ENCODE peak calls at places on chromosomes 1 and 21, in ten cellular contexts. C is psoas muscle; B is putamen; D is GM20000; X is endothelial cell of umbilical vein; U is SHP77; O is GM23248; H is CD4-positive, CD25-positive, alpha-beta regulatory T cell; Y is epithelial cell of proximal tubule; I is pancreas. F is an unnamed sample.

GRCh38 chr1:12339861-12340557 is 110.2 kb downstream of the VPS13D start:
- DNase-seq in O (no peak), H (no peak), D (no peak), X (no peak), I (no peak), U (no peak), Y (no peak), B (no peak), C (no peak), F (no peak)

GRCh38 chr1:1197551-1198422 is 8.6 kb downstream of the TNFRSF18 start:
- DNase-seq in I (peak), C (peak), X (no peak), D (no peak), B (no peak), U (no peak), O (no peak), H (no peak), Y (no peak), F (no peak)

GRCh38 chr1:52631759-52632331 is 1.1 kb upstream of the SHISAL2A start:
- DNase-seq in O (no peak), U (no peak), H (no peak), Y (no peak), C (no peak), I (no peak), D (no peak), X (no peak), B (no peak), F (no peak)

GRCh38 chr1:48043524-48043923 is 46.3 kb upstream of the TRABD2B start:
- DNase-seq in O (no peak), Y (no peak), D (no peak), C (no peak), I (no peak), B (no peak), H (no peak), U (no peak), X (no peak), F (no peak)

GRCh38 chr21:36589352-36589971 is 109.5 kb upstream of the SIM2 start:
- DNase-seq in X (peak), B (no peak), H (no peak), U (no peak), D (peak), Y (no peak), C (peak), I (peak), O (peak), F (peak)

GRCh38 chr1:37517569-37517968 is 3.0 kb upstream of the MEAF6 start:
- DNase-seq in C (no peak), B (no peak), H (no peak), O (no peak), Y (no peak), I (no peak), U (no peak), X (no peak), D (no peak), F (no peak)

GRCh38 chr1:83796409-83796808 is 202.5 kb downstream of the TTLL7 start:
- DNase-seq in U (no peak), O (peak), D (no peak), C (no peak), B (no peak), X (no peak), H (no peak), I (no peak), Y (no peak), F (peak)

GRCh38 chr1:103509235-103509634 is 16.3 kb upstream of the RNPC3 start:
- DNase-seq in O (no peak), C (no peak), B (no peak), I (no peak), U (no peak), D (no peak), H (no peak), X (peak), Y (no peak), F (no peak)

GRCh38 chr1:15945832-15946448 is 30.0 kb downstream of the ZBTB17 start:
- DNase-seq in C (no peak), H (no peak), B (no peak), I (no peak), U (no peak), X (no peak), Y (no peak), O (no peak), D (peak), F (no peak)

GRCh38 chr1:178294654-178295053 is 200.8 kb downstream of the RASAL2 start:
- DNase-seq in X (no peak), U (no peak), Y (no peak), C (no peak), D (no peak), I (no peak), O (peak), H (no peak), B (no peak), F (no peak)

GRCh38 chr21:34330055-34330454 is 33.8 kb upstream of the KCNE2 start:
- DNase-seq in Y (no peak), U (no peak), H (no peak), O (no peak), B (no peak), I (no peak), C (no peak), X (no peak), D (no peak), F (no peak)